ENCODE peak calls at places on chromosomes 7 and 10, in four cellular contexts. B is IMR-90, X is HepG2, F is A549. A is an unnamed sample.

GRCh38 chr7:156160811-156161210 is 348.5 kb upstream of the SHH start:
- DNase-seq in B (no peak), X (no peak), F (peak), A (no peak)

GRCh38 chr7:33143996-33144718 is 14.8 kb downstream of the BBS9 start:
- DNase-seq in B (peak), X (peak), F (no peak), A (peak)

GRCh38 chr10:29022513-29022912 is 266.4 kb upstream of the LYZL1 start:
- DNase-seq in B (no peak), X (peak), F (no peak), A (no peak)

GRCh38 chr7:112994666-112995065 is 92.0 kb downstream of the GPR85 start:
- DNase-seq in B (no peak), X (no peak), F (no peak), A (no peak)

GRCh38 chr7:120272261-120272895 is 597 bp upstream of the KCND2 start:
- DNase-seq in B (peak), X (peak), F (peak), A (peak)

GRCh38 chr10:69425513-69426298 is 9.0 kb upstream of the TACR2 start:
- DNase-seq in B (no peak), X (peak), F (no peak), A (no peak)

GRCh38 chr10:7666253-7667023 is at the start of gene ITIH5:
- DNase-seq in B (no peak), X (no peak), F (no peak), A (no peak)

GRCh38 chr10:63708421-63708820 is 187.2 kb downstream of the REEP3 start:
- DNase-seq in B (no peak), X (no peak), F (no peak), A (no peak)

GRCh38 chr10:131127122-131127589 is 184.4 kb downstream of the TCERG1L start:
- DNase-seq in B (no peak), X (no peak), F (no peak), A (no peak)

GRCh38 chr10:30247704-30248103 is 101.4 kb downstream of the MTPAP start:
- DNase-seq in B (no peak), X (no peak), F (no peak), A (no peak)

GRCh38 chr10:17527530-17528146 is 73.2 kb upstream of the ST8SIA6 start:
- DNase-seq in B (peak), X (no peak), F (peak), A (no peak)

GRCh38 chr7:100691676-100692577 is 2.1 kb downstream of the GIGYF1 start:
- DNase-seq in B (peak), X (peak), F (peak), A (no peak)

GRCh38 chr10:18594574-18595156 is 56.7 kb downstream of the NSUN6 start:
- DNase-seq in B (no peak), X (peak), F (peak), A (no peak)

GRCh38 chr7:30683839-30684238 is 1.6 kb upstream of the CRHR2 start:
- DNase-seq in B (no peak), X (no peak), F (no peak), A (no peak)

GRCh38 chr10:24448351-24449009 is 239.5 kb downstream of the KIAA1217 start:
- DNase-seq in B (peak), X (no peak), F (no peak), A (no peak)

GRCh38 chr7:75042299-75042698 is 31.3 kb downstream of the RCC1L start:
- DNase-seq in B (no peak), X (no peak), F (no peak), A (no peak)

GRCh38 chr10:95336702-95337101 is 45.9 kb upstream of the PDLIM1 start:
- DNase-seq in B (no peak), X (no peak), F (no peak), A (no peak)

GRCh38 chr10:47020491-47020890 is 109.3 kb downstream of the PTPN20 start:
- DNase-seq in B (peak), X (no peak), F (no peak), A (no peak)

GRCh38 chr10:77036993-77037734 is 600.4 kb downstream of the KCNMA1 start:
- DNase-seq in B (no peak), X (peak), F (peak), A (no peak)

GRCh38 chr7:98091061-98091460 is 15.6 kb upstream of the LMTK2 start:
- DNase-seq in B (peak), X (no peak), F (no peak), A (no peak)

GRCh38 chr10:68074775-68075549 is at the start of gene HERC4:
- DNase-seq in B (peak), X (peak), F (peak), A (peak)

GRCh38 chr7:141442781-141443180 is 108.4 kb upstream of the AGK start:
- DNase-seq in B (no peak), X (no peak), F (no peak), A (no peak)

GRCh38 chr7:38318803-38319416 is 45.5 kb upstream of the TARP start:
- DNase-seq in B (peak), X (peak), F (peak), A (no peak)

GRCh38 chr7:157498690-157499089 is 161.9 kb downstream of the DNAJB6 start:
- DNase-seq in B (no peak), X (no peak), F (no peak), A (no peak)

GRCh38 chr7:140769852-140770251 is 73.3 kb downstream of the NDUFB2 start:
- DNase-seq in B (no peak), X (no peak), F (no peak), A (no peak)

GRCh38 chr10:6840093-6840763 is 260.2 kb upstream of the PRKCQ start:
- DNase-seq in B (no peak), X (no peak), F (no peak), A (no peak)

GRCh38 chr10:59648711-59649201 is 60.9 kb downstream of the SLC16A9 start:
- DNase-seq in B (no peak), X (no peak), F (no peak), A (no peak)

GRCh38 chr10:57706576-57707299 is 561.0 kb downstream of the IPMK start:
- DNase-seq in B (no peak), X (no peak), F (no peak), A (no peak)

GRCh38 chr10:18666810-18667209 is 7.6 kb downstream of the ARL5B start:
- DNase-seq in B (peak), X (peak), F (peak), A (no peak)

GRCh38 chr7:6507906-6508305 is 43.4 kb downstream of the GRID2IP start:
- DNase-seq in B (no peak), X (no peak), F (no peak), A (no peak)

GRCh38 chr10:6083523-6084475 is 5.0 kb upstream of the RBM17 start:
- DNase-seq in B (peak), X (no peak), F (no peak), A (no peak)

GRCh38 chr10:124092270-124093075 is 925 bp downstream of the CHST15 start:
- DNase-seq in B (no peak), X (no peak), F (peak), A (no peak)

GRCh38 chr10:68155615-68156205 is 46.4 kb downstream of the MYPN start:
- DNase-seq in B (peak), X (no peak), F (no peak), A (no peak)

GRCh38 chr7:122684504-122684903 is 14.4 kb downstream of the RNF133 start:
- DNase-seq in B (no peak), X (no peak), F (no peak), A (no peak)

GRCh38 chr7:27156901-27157716 is 634 bp upstream of the HOXA7 start:
- DNase-seq in B (no peak), X (no peak), F (no peak), A (no peak)

GRCh38 chr10:104322416-104322782 is 15.9 kb downstream of the ITPRIP start:
- DNase-seq in B (no peak), X (no peak), F (no peak), A (no peak)

DNA sequence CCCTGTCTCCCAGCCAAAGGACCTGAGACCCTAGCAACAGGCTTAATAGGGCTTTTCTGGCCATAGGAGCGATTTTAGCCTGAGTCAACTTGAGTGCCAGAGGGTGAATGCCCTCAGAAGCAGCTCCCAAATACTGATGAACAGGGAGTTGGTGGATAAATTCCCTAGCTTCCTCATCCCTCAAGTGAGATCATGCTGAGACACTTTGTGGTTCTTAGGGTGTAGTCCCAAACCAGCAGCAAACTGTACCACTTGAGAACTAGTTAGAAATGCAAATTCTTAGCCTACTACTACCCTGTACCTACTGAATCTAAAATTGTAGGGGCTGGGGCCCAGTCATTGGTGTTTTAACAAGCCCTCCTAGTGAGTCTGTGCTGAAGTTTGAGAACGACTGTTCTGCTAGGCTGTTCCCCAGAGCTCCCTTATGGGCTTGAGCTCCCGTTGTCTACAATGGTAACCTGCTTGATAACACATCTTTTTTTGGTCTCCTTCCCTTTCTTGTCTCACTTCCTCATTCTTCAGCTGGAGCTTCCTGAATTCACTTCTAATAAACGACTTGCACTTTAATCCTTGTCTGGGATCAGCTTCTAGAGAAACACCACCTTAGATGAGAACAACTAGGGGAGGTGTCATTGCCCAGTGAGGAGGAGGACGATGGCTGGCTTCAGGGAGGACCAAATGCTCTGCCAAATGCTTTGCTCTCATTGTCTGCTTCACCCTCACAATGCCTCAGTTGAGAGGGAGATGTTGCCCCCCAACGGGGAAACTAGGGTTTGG is 18.2 kb upstream of the CDH23 start:
- DNase-seq in B (no peak), X (no peak), F (no peak), A (no peak)
- TF ChIP-seq RFX5 in B (no peak), X (no peak), F (no peak), A (no peak)

GRCh38 chr7:130489140-130489967 is 2.5 kb upstream of the MEST start:
- DNase-seq in B (peak), X (no peak), F (no peak), A (no peak)
- TF ChIP-seq BHLHE40 in B (no peak), X (no peak), F (no peak), A (no peak)

GRCh38 chr10:93071674-93072224 is 1.9 kb upstream of the CYP26A1 start:
- DNase-seq in B (no peak), X (peak), F (peak), A (no peak)
- TF ChIP-seq RFX5 in B (no peak), X (no peak), F (no peak), A (no peak)

DNA sequence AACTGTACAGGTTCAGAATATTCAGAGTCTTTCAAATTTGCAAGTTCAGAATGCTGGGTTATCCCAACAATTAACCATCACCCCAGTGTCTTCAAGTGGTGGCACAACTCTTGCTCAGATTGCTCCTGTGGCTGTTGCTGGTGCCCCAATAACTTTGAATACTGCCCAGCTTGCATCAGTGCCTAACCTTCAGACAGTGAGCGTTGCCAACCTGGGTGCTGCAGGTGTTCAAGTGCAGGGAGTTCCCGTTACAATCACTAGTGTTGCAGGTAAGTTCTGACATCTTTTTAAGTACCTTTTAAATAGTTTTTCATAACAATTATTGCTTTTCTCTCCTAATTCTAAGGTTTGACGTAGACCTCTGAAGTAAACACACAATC is 2.7 kb downstream of the SP4 start:
- DNase-seq in B (no peak), X (no peak), F (no peak), A (no peak)
- TF ChIP-seq BHLHE40 in B (no peak), X (no peak), F (no peak), A (no peak)

GRCh38 chr10:72810976-72811375 is 82.6 kb upstream of the OIT3 start:
- DNase-seq in B (no peak), X (no peak), F (no peak), A (no peak)
- TF ChIP-seq RFX5 in B (no peak), X (no peak), F (no peak), A (no peak)

GRCh38 chr7:70569335-70569819 is 562.6 kb upstream of the GALNT17 start:
- DNase-seq in B (no peak), X (no peak), F (no peak), A (peak)

GRCh38 chr7:70571403-70571911 is 560.5 kb upstream of the GALNT17 start:
- DNase-seq in B (peak), X (peak), F (peak), A (no peak)

GRCh38 chr7:70568674-70569334 is 563.1 kb upstream of the GALNT17 start:
- DNase-seq in B (no peak), X (no peak), F (no peak), A (no peak)

GRCh38 chr7:70570961-70571360 is 561.0 kb upstream of the GALNT17 start:
- DNase-seq in B (no peak), X (no peak), F (no peak), A (no peak)

DNA sequence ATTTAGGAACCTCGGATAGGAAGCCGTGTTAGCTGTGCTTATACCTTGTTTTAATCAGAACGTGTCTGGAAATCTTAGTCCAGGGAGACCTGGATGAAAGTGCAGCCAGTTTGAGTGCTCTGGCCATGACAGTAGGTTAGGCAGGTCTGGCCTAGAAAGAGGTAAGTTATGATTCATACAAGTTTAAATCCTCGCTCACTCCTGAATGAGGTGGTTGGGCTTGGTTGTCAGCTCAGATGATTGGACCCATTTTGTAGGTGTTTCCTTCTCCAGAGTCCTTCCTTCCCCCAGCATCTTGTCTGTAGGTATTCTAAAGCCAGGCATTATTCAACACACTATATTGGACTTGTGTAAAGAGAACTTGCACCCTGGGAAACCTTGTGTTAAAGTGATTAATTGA is 561.9 kb upstream of the GALNT17 start:
- DNase-seq in B (no peak), X (no peak), F (no peak), A (no peak)
- TF ChIP-seq BHLHE40 in B (no peak), X (no peak), F (no peak), A (no peak)

DNA sequence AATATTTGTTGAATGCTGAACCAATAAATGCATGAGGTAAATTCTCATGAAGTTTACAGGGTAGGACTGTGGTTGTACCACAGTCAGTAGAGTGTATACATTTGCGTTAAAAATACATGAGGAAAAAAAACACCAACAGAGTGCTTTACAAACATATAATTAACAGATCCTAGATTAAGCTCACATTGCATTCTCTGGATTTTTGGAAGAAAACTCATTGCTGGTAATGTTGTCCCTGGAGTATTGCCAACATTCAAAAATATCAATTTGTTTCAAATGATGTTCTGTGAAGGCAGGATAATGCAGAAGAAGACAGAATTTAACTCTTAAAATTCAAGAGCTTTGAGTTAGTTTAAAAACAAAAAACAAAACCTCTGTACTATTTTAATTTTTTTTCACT is 95.5 kb downstream of the MBL2 start:
- DNase-seq in B (no peak), X (no peak), F (no peak), A (no peak)
- TF ChIP-seq RFX5 in B (no peak), X (no peak), F (no peak), A (no peak)

GRCh38 chr7:85001493-85002345 is 185.1 kb downstream of the SEMA3D start:
- DNase-seq in B (no peak), X (no peak), F (no peak), A (no peak)
- TF ChIP-seq BHLHE40 in B (no peak), X (no peak), F (no peak), A (no peak)

DNA sequence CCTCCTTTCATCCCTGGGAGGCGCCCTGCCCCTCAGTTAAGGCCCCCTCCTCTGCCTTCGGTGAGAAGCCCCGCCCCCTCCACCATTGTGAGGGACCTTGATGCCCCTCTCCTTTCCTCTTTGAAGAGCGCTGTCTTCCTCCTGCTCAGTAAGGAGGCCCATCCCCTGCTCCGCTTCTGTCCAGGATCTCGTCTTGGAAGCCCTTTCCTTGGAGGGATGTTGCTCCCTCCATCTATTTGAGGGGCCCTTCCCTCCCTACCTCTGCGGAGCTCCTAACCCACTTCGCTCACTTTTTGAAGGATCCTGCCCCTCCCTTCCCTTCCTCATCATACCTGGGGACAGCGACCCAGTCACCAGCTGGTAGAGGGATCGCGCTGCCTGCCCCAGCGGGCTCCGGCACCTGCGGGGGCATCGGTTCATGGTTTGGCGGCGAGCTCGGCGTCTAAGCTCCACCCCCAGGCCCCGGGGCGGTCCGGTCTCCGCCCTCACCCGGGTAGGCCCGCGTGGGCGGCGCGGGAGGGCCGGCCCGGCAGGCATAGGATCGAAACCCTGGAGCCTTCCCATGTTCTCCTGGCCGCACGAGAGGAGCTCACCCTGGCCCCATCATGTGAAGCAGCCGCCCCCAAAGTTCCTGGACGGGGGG is 4.1 kb downstream of the KCNIP2 start:
- DNase-seq in B (peak), X (no peak), F (no peak), A (no peak)
- TF ChIP-seq RFX5 in B (no peak), X (no peak), F (no peak), A (no peak)

GRCh38 chr7:94088560-94088959 is 84.4 kb upstream of the BET1 start:
- DNase-seq in B (peak), X (no peak), F (no peak), A (no peak)
- TF ChIP-seq BHLHE40 in B (no peak), X (no peak), F (no peak), A (no peak)

A was measured in GM12878.